ENCODE peak calls at places on chromosomes 3 and 15, in eight cellular contexts. W is D721Med; V is spleen; R is mammary epithelial cell; I is cardiac muscle cell; H is CD8-positive, alpha-beta T cell; E is brain microvascular endothelial cell; S is Calu3. F is an unnamed sample.

GRCh38 chr15:93703092-93703785 is 528.1 kb upstream of the MCTP2 start:
- DNase-seq in R (peak; percentile 46), V (no peak), W (no peak), E (no peak), I (no peak), S (no peak), H (no peak), F (no peak)

GRCh38 chr3:85254738-85255137 is 295.9 kb downstream of the CADM2 start:
- DNase-seq in H (no peak), W (no peak), R (no peak), S (no peak), I (no peak), V (no peak), E (no peak), F (no peak)

GRCh38 chr3:195270079-195270349 is 945 bp downstream of the XXYLT1 start:
- DNase-seq in I (no peak), R (no peak), S (no peak), V (no peak), H (no peak), E (no peak), W (no peak), F (no peak)

GRCh38 chr3:187286467-187287059 is 5.0 kb downstream of the MASP1 start:
- DNase-seq in S (no peak), R (no peak), I (peak; percentile 91), W (no peak), H (no peak), V (no peak), E (peak; percentile 57), F (peak; percentile 74)

GRCh38 chr15:101262551-101262950 is 10.7 kb upstream of the CHSY1 start:
- DNase-seq in R (no peak), H (no peak), I (no peak), W (no peak), V (no peak), S (no peak), E (no peak), F (no peak)

GRCh38 chr15:74830868-74831267 is 4.4 kb downstream of the CPLX3 start:
- DNase-seq in H (no peak), W (no peak), V (no peak), E (no peak), S (no peak), I (no peak), R (no peak), F (no peak)

GRCh38 chr15:100005715-100006114 is 272.5 kb upstream of the LYSMD4 start:
- DNase-seq in R (no peak), I (no peak), H (no peak), V (peak; percentile 51), S (no peak), E (no peak), W (no peak), F (no peak)

GRCh38 chr15:97504031-97504430 is 456.5 kb upstream of the ARRDC4 start:
- DNase-seq in V (no peak), S (peak; percentile 36), R (peak; percentile 54), I (peak; percentile 88), W (no peak), E (peak; percentile 93), H (no peak), F (peak; percentile 90)

GRCh38 chr15:101615414-101615985 is 36.7 kb downstream of the TM2D3 start:
- DNase-seq in R (no peak), W (no peak), H (no peak), V (no peak), I (peak; percentile 40), S (no peak), E (no peak), F (no peak)

GRCh38 chr3:159763466-159764210 is 225.0 kb upstream of the IL12A start:
- DNase-seq in S (peak; percentile 95), E (peak; percentile 91), R (peak; percentile 93), H (no peak), V (peak; percentile 83), I (peak; percentile 85), W (peak; percentile 53), F (peak; percentile 81)

GRCh38 chr3:157824281-157824680 is 281.9 kb downstream of the SHOX2 start:
- DNase-seq in S (no peak), H (no peak), W (no peak), V (no peak), I (no peak), E (no peak), R (no peak), F (no peak)

GRCh38 chr3:197226179-197226578 is 72.2 kb downstream of the DLG1 start:
- DNase-seq in H (no peak), S (no peak), I (no peak), E (no peak), W (no peak), V (no peak), R (no peak), F (no peak)

GRCh38 chr15:23646165-23647000 is 1.3 kb downstream of the MAGEL2 start:
- DNase-seq in E (no peak), I (no peak), S (no peak), R (no peak), V (no peak), H (no peak), W (no peak), F (no peak)

GRCh38 chr3:55159016-55159415 is 231.2 kb upstream of the LRTM1 start:
- DNase-seq in V (no peak), R (no peak), E (no peak), W (no peak), I (no peak), S (no peak), H (no peak), F (no peak)

GRCh38 chr3:52289338-52289746 is 1.7 kb downstream of the GLYCTK start:
- DNase-seq in V (no peak), R (no peak), I (no peak), H (no peak), W (no peak), E (no peak), S (no peak), F (no peak)

GRCh38 chr3:126912491-126913195 is 70.3 kb upstream of the PLXNA1 start:
- DNase-seq in E (no peak), I (no peak), W (no peak), S (no peak), R (no peak), H (no peak), V (peak; percentile 76), F (no peak)

GRCh38 chr15:43218908-43219706 is 1.7 kb downstream of the EPB42 start:
- DNase-seq in V (no peak), E (no peak), R (peak; percentile 95), I (peak; percentile 21), S (no peak), W (no peak), H (no peak), F (peak; percentile 88)
- TF ChIP-seq CTCF in V (no peak), E (peak; percentile 61), R (peak; percentile 72), I (peak; percentile 38), S (no peak), W (peak; percentile 21), H (no peak), F (peak; percentile 35)

DNA sequence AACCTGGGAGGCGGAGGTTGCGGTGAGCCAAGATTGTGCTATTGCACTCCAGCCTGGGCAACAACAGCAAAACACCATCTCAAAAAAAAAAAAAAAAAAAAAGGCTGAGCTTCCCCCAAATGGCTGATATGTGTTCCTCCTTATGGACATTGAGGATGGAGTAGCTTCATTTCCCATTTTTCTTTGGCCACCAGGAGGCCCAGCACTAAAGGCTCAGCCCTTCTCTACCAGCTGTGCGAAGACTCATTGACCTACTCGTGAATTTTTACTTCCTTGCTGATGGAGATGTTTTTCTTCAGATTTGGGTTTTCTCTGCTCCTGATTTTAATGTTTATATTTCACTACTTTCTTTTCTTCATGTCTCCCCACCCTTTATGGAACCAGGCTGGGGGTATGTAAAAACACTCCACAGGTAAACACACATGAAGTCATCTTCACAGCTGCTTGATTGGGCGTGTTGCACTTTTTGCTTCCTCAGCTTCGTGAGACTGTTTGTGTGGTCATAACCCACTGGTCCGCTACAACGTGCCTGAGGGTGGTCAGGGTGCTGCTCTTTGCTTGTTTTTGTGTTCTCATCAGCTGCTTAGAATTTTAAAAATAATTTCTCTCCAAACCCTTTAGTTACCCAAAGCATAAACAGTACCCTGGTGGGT is 13.5 kb downstream of the SEMA4B start:
- DNase-seq in E (no peak), I (no peak), H (no peak), V (no peak), W (no peak), S (no peak), R (no peak), F (no peak)
- TF ChIP-seq CTCF in E (peak; percentile 62), I (peak; percentile 23), H (no peak), V (no peak), W (no peak), S (peak; percentile 38), R (peak; percentile 46), F (peak; percentile 23)

GRCh38 chr3:150348500-150348899 is 59.6 kb upstream of the TSC22D2 start:
- DNase-seq in I (peak; percentile 80), R (peak; percentile 95), V (no peak), W (no peak), E (peak; percentile 92), H (no peak), S (peak; percentile 80), F (peak; percentile 93)

GRCh38 chr3:150351398-150351797 is 56.7 kb upstream of the TSC22D2 start:
- DNase-seq in R (peak; percentile 91), E (no peak), V (no peak), H (no peak), I (no peak), S (no peak), W (no peak), F (no peak)

GRCh38 chr3:150346956-150347863 is 60.9 kb upstream of the TSC22D2 start:
- DNase-seq in W (no peak), I (no peak), H (no peak), S (peak; percentile 42), V (no peak), E (peak; percentile 11), R (peak; percentile 56), F (peak; percentile 36)

GRCh38 chr3:150352931-150353330 is 55.2 kb upstream of the TSC22D2 start:
- DNase-seq in W (no peak), V (no peak), E (no peak), H (no peak), R (no peak), S (no peak), I (no peak), F (no peak)

DNA sequence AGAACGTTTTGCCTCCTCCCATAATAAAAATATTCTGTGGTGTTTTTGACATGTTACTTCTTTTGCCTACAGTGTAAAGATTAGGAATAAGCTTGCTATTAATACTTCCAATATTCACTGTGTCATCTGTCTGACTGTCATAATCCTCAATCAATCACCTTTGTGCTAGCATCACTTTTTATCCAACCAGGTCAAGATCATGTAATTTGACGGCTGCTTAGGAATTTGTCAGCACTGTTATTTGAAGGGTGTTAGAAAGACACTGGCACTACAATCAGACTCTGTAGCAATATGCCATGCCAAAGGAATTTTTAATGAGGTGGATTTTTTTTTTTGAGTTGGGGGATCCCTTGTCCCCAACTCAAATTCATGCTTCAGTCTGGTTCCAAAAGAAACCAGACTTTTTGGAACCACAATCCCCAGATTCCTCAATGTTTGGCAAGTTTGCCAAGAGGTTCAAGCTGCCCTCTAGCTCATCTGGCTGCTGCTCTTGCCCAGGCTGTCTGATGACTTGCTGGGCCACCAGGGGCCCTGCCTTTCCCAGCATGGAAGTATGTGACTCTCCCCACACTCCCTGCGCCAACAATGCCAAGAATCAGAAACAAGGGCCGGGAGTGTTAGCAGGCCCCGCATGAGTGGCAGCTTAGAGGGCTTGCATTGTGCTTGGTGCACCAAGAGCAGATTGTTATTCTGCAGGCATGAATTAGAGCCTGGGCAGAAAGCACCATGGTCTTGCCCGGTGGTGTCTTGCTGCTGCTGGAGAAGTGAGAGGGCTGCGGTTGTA is 58.6 kb upstream of the TSC22D2 start:
- DNase-seq in I (no peak), V (peak; percentile 35), S (peak; percentile 46), W (no peak), E (no peak), H (no peak), R (no peak), F (no peak)
- TF ChIP-seq CTCF in I (no peak), V (no peak), S (no peak), W (no peak), E (peak; percentile 13), H (no peak), R (peak; percentile 15), F (no peak)

GRCh38 chr3:66836363-66837152 is 161.5 kb upstream of the KBTBD8 start:
- DNase-seq in V (no peak), E (no peak), R (no peak), S (no peak), W (no peak), I (no peak), H (no peak), F (no peak)
- TF ChIP-seq CTCF in V (no peak), E (no peak), R (no peak), S (no peak), W (peak; percentile 32), I (no peak), H (no peak), F (no peak)